ENCODE peak calls at places on chromosomes 11 and 22, in ten cellular contexts. D is suprapubic skin, C is GM12891, L is transverse colon, Y is Panc1, Z is spleen, V is breast epithelium, W is HCT116, Q is stomach, S is HL-60. R is an unnamed sample.

GRCh38 chr11:46858920-46859531 is 12.9 kb upstream of the CKAP5 start:
- DNase-seq in C (no peak), Z (no peak), Y (no peak), L (no peak), Q (no peak), W (no peak), S (no peak), V (no peak), D (no peak), R (no peak)

GRCh38 chr11:35061516-35062440 is 77.2 kb upstream of the CD44 start:
- DNase-seq in V (no peak), L (no peak), D (no peak), Q (no peak), Z (no peak), S (no peak), C (no peak), W (no peak), Y (no peak), R (no peak)

GRCh38 chr11:65159005-65159404 is 11.0 kb upstream of the SPDYC start:
- DNase-seq in L (no peak), Y (no peak), V (no peak), D (no peak), Z (no peak), S (no peak), Q (no peak), C (no peak), W (no peak), R (no peak)

GRCh38 chr11:120747801-120748484 is 236.4 kb downstream of the GRIK4 start:
- DNase-seq in D (no peak), L (no peak), Y (no peak), Z (no peak), V (no peak), Q (no peak), C (no peak), W (no peak), S (no peak), R (no peak)

GRCh38 chr11:113884361-113884836 is 9.0 kb upstream of the USP28 start:
- DNase-seq in Z (no peak), W (no peak), L (no peak), D (peak), C (no peak), Y (no peak), V (no peak), S (no peak), Q (no peak), R (no peak)

GRCh38 chr11:108559904-108560303 is 33.7 kb downstream of the EXPH5 start:
- DNase-seq in Y (no peak), L (no peak), S (no peak), Q (no peak), Z (no peak), C (no peak), D (no peak), V (no peak), W (no peak), R (no peak)

GRCh38 chr11:48088682-48089050 is 108.3 kb downstream of the PTPRJ start:
- DNase-seq in Y (no peak), S (no peak), Z (no peak), C (no peak), L (no peak), D (peak), W (no peak), V (peak), Q (no peak), R (no peak)

GRCh38 chr11:66604161-66604560 is 11.2 kb downstream of the CCS start:
- DNase-seq in L (no peak), V (no peak), S (no peak), Q (no peak), Z (no peak), W (no peak), C (no peak), Y (no peak), D (no peak), R (no peak)

GRCh38 chr11:331332-332060 is 10.8 kb upstream of the IFITM3 start:
- DNase-seq in L (no peak), W (no peak), Q (no peak), V (no peak), Z (peak), D (no peak), S (no peak), Y (no peak), C (no peak), R (no peak)

GRCh38 chr22:37219534-37219933 is 7.3 kb upstream of the SSTR3 start:
- DNase-seq in D (no peak), L (no peak), C (no peak), Y (no peak), V (no peak), S (no peak), Q (no peak), Z (no peak), W (no peak), R (no peak)

GRCh38 chr11:111305403-111305802 is 7.1 kb downstream of the POU2AF3 start:
- DNase-seq in Z (no peak), L (no peak), V (no peak), C (no peak), Q (no peak), D (no peak), S (no peak), Y (no peak), W (no peak), R (no peak)

GRCh38 chr22:11628651-11629511 is 3899.1 kb upstream of the OR11H1 start:
- DNase-seq in S (no peak), C (no peak), Z (peak), W (no peak), Y (no peak), Q (no peak), L (no peak), V (no peak), D (peak), R (no peak)

GRCh38 chr11:61688368-61689163 is 8.4 kb downstream of the DAGLA start:
- DNase-seq in S (peak), Q (peak), C (no peak), L (peak), V (peak), Y (no peak), Z (no peak), W (no peak), D (peak), R (peak)

GRCh38 chr11:122852071-122852831 is 14.0 kb downstream of the CRTAM start:
- DNase-seq in V (no peak), D (no peak), C (no peak), L (no peak), W (no peak), S (no peak), Y (no peak), Q (no peak), Z (no peak), R (no peak)

GRCh38 chr22:25334091-25334490 is 114.7 kb downstream of the CRYBB2 start:
- DNase-seq in Q (peak), V (no peak), L (peak), D (no peak), Y (peak), W (peak), C (no peak), S (peak), Z (no peak), R (no peak)

DNA sequence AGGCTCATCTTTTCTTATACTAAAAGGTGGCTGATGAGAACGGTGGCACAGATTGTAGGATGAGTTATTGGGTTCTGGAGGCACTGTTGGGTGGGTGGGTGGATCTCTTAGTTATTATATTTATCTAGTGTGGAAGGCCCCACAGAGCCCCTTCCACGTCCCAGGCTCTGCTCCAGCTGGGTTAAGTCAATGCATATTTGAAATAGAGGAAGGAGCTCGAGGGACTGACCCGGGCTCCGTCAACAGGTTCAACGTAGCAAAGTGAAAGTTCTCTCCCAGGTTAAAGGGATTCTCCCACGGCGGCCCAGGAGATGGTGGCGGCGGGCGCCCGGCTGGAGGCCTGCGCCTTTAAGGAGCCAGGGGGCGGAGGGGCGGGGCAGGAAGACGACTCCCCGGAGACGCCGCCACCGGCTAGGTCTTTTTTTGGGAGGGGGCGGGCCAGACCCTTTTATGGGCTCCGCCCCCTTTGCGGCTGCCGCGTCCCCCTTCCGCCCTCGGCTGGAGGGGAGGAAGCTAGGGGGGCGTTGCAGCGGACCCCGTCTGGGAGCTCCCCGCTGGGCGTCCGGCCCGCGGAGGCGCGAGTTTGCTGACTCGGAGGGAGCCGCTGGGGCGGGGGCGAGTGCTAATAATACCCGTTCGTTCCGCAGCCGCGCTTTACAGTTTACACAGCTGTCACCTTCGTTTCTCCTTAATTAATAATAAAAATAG is 1.5 kb upstream of the INPPL1 start:
- DNase-seq in V (peak), Z (peak), S (peak), C (peak), W (peak), Y (peak), D (peak), Q (peak), L (peak), R (peak)
- TF ChIP-seq POLR2AphosphoS5 in V (peak), Z (peak), S (no peak), C (no peak), W (no peak), Y (peak), D (no peak), Q (peak), L (peak), R (peak)

DNA sequence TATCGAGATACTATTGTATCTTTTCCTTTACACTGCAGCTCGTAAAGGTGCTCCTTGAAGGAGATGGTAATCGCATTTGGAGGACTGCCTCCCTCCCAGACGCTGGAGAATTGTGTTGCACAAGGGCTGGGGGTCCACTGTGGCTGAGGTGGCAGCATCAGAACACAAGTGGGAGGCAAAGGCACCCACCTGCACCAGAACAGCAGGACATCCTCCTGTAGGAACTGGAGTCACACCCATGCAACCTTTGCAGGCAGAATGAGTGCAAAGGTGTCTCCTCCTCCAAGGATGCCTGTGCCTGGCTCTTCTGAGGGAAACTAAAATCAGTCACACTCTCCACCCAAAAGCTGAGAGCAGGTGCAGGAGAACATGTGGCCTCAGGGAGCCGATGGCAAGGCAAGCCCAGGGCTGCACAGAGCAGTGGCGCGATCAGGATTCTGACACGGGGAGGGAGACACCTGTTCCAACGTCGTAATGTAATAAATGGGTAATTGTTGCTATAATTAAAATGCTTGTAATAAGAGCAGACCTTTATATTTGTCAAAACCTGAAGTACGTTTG is 1501.4 kb downstream of the TBC1D22A start:
- DNase-seq in C (no peak), Z (no peak), L (no peak), V (no peak), Q (peak), W (no peak), D (peak), Y (no peak), S (no peak), R (no peak)
- TF ChIP-seq POLR2AphosphoS5 in C (no peak), Z (no peak), L (no peak), V (no peak), Q (no peak), W (no peak), D (no peak), Y (no peak), S (no peak), R (no peak)

GRCh38 chr22:32985899-32986772 is 72.0 kb downstream of the SYN3 start:
- DNase-seq in Z (no peak), D (peak), Q (peak), S (peak), W (peak), C (peak), Y (peak), L (peak), V (peak), R (no peak)
- TF ChIP-seq POLR2AphosphoS5 in Z (no peak), D (no peak), Q (no peak), S (no peak), W (no peak), C (no peak), Y (no peak), L (no peak), V (peak), R (no peak)

GRCh38 chr22:17095538-17095937 is 10.7 kb downstream of the IL17RA start:
- DNase-seq in V (no peak), Q (no peak), L (no peak), S (no peak), C (no peak), Y (no peak), Z (peak), D (peak), W (no peak), R (no peak)

GRCh38 chr22:17097701-17098100 is 12.9 kb downstream of the IL17RA start:
- DNase-seq in W (no peak), V (no peak), Y (no peak), C (no peak), Z (peak), Q (no peak), D (no peak), L (no peak), S (no peak), R (no peak)

GRCh38 chr22:17096095-17096494 is 11.3 kb downstream of the IL17RA start:
- DNase-seq in Y (no peak), D (no peak), V (no peak), C (no peak), Z (no peak), L (no peak), S (no peak), Q (no peak), W (no peak), R (no peak)

GRCh38 chr22:17098379-17098819 is 13.6 kb downstream of the IL17RA start:
- DNase-seq in Z (peak), V (no peak), C (no peak), W (no peak), D (no peak), Q (no peak), Y (no peak), L (no peak), S (peak), R (no peak)

GRCh38 chr22:17097062-17097461 is 12.3 kb downstream of the IL17RA start:
- DNase-seq in Y (no peak), D (no peak), S (no peak), L (no peak), V (no peak), Q (no peak), W (no peak), Z (peak), C (no peak), R (no peak)
- TF ChIP-seq POLR2AphosphoS5 in Y (no peak), D (no peak), S (no peak), L (no peak), V (no peak), Q (no peak), W (no peak), Z (no peak), C (no peak), R (no peak)

GRCh38 chr11:131980878-131981668 is 610.7 kb downstream of the NTM start:
- DNase-seq in D (no peak), C (no peak), W (no peak), Y (no peak), L (no peak), Q (no peak), V (no peak), Z (no peak), S (no peak), R (no peak)

GRCh38 chr11:131982154-131982553 is 611.7 kb downstream of the NTM start:
- DNase-seq in V (no peak), W (no peak), S (no peak), L (no peak), D (no peak), Q (no peak), Z (no peak), Y (no peak), C (no peak), R (no peak)

GRCh38 chr11:131979364-131979763 is 608.9 kb downstream of the NTM start:
- DNase-seq in W (no peak), D (no peak), L (no peak), S (no peak), C (no peak), V (no peak), Z (no peak), Q (no peak), Y (no peak), R (no peak)

GRCh38 chr11:131978351-131978750 is 607.9 kb downstream of the NTM start:
- DNase-seq in Z (no peak), Y (no peak), W (no peak), V (no peak), S (no peak), L (no peak), Q (no peak), C (no peak), D (no peak), R (no peak)

GRCh38 chr11:131980199-131980598 is 609.8 kb downstream of the NTM start:
- DNase-seq in Q (no peak), V (no peak), Y (no peak), L (no peak), W (no peak), Z (no peak), S (no peak), D (no peak), C (no peak), R (no peak)
- TF ChIP-seq POLR2AphosphoS5 in Q (no peak), V (no peak), Y (no peak), L (no peak), W (no peak), Z (no peak), S (no peak), D (no peak), C (no peak), R (no peak)

GRCh38 chr22:26983311-26983710 is 325.9 kb downstream of the MIAT start:
- DNase-seq in S (no peak), V (no peak), Y (no peak), L (no peak), D (no peak), Z (no peak), C (no peak), W (no peak), Q (no peak), R (no peak)

GRCh38 chr22:26985217-26985616 is 327.8 kb downstream of the MIAT start:
- DNase-seq in Z (no peak), V (no peak), Q (no peak), D (no peak), Y (no peak), W (no peak), S (no peak), C (no peak), L (no peak), R (no peak)

GRCh38 chr22:26986884-26987283 is 329.5 kb downstream of the MIAT start:
- DNase-seq in Z (no peak), L (no peak), S (no peak), D (no peak), W (no peak), V (no peak), Q (no peak), Y (no peak), C (no peak), R (no peak)

GRCh38 chr22:26990503-26991189 is 333.3 kb downstream of the MIAT start:
- DNase-seq in Y (no peak), W (no peak), Q (no peak), L (no peak), S (no peak), D (no peak), V (no peak), C (peak), Z (no peak), R (no peak)

DNA sequence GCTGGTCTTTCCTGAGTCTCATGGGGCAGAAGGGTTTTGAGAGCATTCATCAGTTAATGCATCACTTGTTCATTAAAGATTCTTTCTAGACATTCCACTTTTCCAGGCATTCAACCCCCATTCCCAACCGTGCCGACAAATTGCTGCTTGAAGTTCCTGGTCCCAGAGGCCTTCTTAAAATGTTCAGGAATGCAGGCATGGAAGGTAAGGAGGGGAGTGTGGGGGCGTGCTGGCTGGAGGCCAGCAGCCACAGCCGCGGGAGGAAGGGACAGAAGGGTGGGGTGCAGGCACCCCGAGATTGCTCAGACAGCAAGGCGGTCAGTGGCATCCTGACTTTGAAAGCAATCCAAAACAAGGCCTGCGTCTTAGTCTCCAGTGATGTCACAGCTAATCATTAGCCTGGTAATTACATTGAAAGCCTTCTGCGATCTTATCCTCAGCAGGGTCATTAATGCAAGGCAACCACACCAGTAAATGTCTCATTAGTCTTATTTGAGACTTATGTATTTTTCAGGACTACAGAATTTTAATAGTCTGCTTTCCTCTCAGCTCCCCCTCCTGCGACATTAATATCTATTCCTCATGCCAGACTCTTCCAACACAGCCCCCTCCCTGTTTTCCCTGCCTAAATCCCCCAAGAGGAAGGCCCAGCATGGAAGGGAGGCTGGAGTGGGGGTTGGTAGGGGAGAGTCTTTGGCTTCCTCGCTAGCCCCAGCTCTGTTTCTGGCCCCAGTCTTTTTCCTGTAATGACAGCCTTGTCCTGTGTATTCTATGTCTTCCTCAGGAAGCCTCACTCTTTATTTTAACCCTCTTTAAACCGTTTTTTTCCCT is 328.9 kb downstream of the MIAT start:
- DNase-seq in Y (no peak), C (no peak), L (no peak), S (no peak), Z (no peak), V (no peak), W (no peak), D (no peak), Q (no peak), R (peak)
- TF ChIP-seq POLR2AphosphoS5 in Y (no peak), C (no peak), L (no peak), S (no peak), Z (no peak), V (no peak), W (no peak), D (no peak), Q (no peak), R (no peak)

DNA sequence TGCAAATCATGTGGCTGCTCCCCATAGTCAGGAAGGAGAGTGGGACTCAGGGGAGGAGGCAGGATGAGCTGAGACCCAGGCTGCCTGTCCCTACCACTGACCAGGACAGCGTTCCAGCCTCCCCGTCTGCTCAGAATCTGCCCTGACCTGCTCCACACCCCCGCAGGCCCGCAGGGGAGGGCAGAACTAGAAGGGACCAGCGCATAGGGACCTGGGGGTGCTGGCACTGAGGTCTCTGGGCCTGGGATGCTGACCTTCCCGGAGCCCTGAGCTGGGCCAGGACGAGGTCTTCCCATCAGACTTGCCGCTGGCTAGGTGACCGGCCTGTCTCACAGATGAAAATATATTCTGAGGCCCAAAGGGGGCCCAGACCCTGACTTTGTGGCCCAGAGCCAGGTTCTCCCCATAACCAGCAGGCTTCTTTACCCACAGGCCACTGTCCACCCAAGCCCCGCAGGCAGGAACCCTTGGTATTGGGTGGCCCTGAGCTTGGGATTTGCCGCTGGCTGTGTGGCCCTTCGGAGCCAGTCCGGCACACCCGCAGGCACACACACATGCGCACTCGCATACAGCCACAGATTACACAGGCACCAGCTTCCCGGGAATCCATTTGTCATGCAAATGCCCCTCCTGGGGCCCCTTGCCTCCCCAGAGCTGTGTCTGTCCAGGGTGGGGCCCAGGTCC is 13.8 kb upstream of the PIM3 start:
- DNase-seq in V (no peak), S (no peak), W (no peak), L (peak), D (no peak), Z (no peak), C (no peak), Q (peak), Y (no peak), R (peak)
- TF ChIP-seq POLR2AphosphoS5 in V (no peak), S (no peak), W (no peak), L (peak), D (no peak), Z (no peak), C (no peak), Q (peak), Y (no peak), R (no peak)

GRCh38 chr22:27581688-27582087 is 219.9 kb downstream of the MN1 start:
- DNase-seq in V (peak), C (no peak), L (peak), W (no peak), S (no peak), Y (no peak), Q (peak), D (peak), Z (peak), R (peak)
- TF ChIP-seq POLR2AphosphoS5 in V (no peak), C (no peak), L (peak), W (no peak), S (no peak), Y (no peak), Q (peak), D (no peak), Z (no peak), R (peak)

GRCh38 chr11:9756878-9757277 is 93.0 kb downstream of the SWAP70 start:
- DNase-seq in Z (no peak), C (no peak), Q (no peak), S (no peak), W (no peak), L (no peak), D (no peak), Y (no peak), V (no peak), R (no peak)
- TF ChIP-seq POLR2AphosphoS5 in Z (peak), C (no peak), Q (no peak), S (no peak), W (no peak), L (no peak), D (no peak), Y (no peak), V (no peak), R (no peak)

GRCh38 chr11:119323532-119324033 is 6.7 kb upstream of the MCAM start:
- DNase-seq in W (peak), C (no peak), S (no peak), Q (peak), Y (peak), V (no peak), L (peak), D (peak), Z (no peak), R (no peak)
- TF ChIP-seq POLR2AphosphoS5 in W (no peak), C (no peak), S (no peak), Q (peak), Y (no peak), V (no peak), L (peak), D (no peak), Z (no peak), R (no peak)

R was measured in upper lobe of left lung.